ENCODE peak calls at places on chromosomes 12 and 14, in eight cellular contexts. O is astrocyte of the cerebellum, A is BJ, P is IMR-90, K is GM12865, V is ovary, C is GM23338, E is A673. L is an unnamed sample.

GRCh38 chr14:104222396-104223036 is 84.1 kb downstream of the KIF26A start:
- DNase-seq in A (no peak), V (no peak), C (no peak), O (no peak), P (no peak), E (no peak), K (no peak), L (no peak)

GRCh38 chr14:105495101-105495989 is 4.3 kb downstream of the TEDC1 start:
- DNase-seq in O (no peak), A (no peak), C (no peak), E (no peak), K (peak), P (no peak), V (no peak), L (no peak)

GRCh38 chr14:49920935-49921334 is 28.1 kb downstream of the ARF6 start:
- DNase-seq in A (no peak), V (no peak), P (no peak), K (peak), E (no peak), O (no peak), C (no peak), L (no peak)

GRCh38 chr14:92122351-92122677 is 545 bp downstream of the CPSF2 start:
- DNase-seq in V (no peak), E (peak), O (no peak), C (peak), A (no peak), P (peak), K (peak), L (no peak)

GRCh38 chr14:67411375-67411774 is 590 bp downstream of the PLEK2 start:
- DNase-seq in E (no peak), O (no peak), K (no peak), A (no peak), V (no peak), P (no peak), C (no peak), L (no peak)

GRCh38 chr12:11174022-11174421 is 3.0 kb downstream of the SMIM10L1 start:
- DNase-seq in A (no peak), V (no peak), P (peak), K (no peak), E (peak), C (no peak), O (no peak), L (no peak)

GRCh38 chr12:132153501-132154340 is 9.5 kb downstream of the NOC4L start:
- DNase-seq in P (peak), E (peak), V (peak), A (no peak), O (peak), C (peak), K (peak), L (no peak)

GRCh38 chr14:76647699-76648298 is 113.5 kb upstream of the VASH1 start:
- DNase-seq in O (peak), K (peak), V (no peak), P (peak), A (no peak), C (peak), E (peak), L (peak)

GRCh38 chr12:3119745-3120660 is 42.8 kb downstream of the TSPAN9 start:
- DNase-seq in E (peak), V (no peak), C (no peak), K (no peak), A (peak), O (peak), P (peak), L (peak)

GRCh38 chr14:75132374-75133086 is 5.7 kb upstream of the NEK9 start:
- DNase-seq in E (peak), P (peak), K (peak), V (no peak), A (no peak), C (peak), O (peak), L (no peak)

GRCh38 chr14:52840916-52841315 is 49.5 kb upstream of the GNPNAT1 start:
- DNase-seq in E (peak), V (no peak), O (no peak), C (no peak), P (peak), A (no peak), K (no peak), L (no peak)

GRCh38 chr12:9391751-9392240 is 183.6 kb upstream of the PZP start:
- DNase-seq in A (no peak), V (no peak), P (no peak), K (no peak), E (no peak), O (no peak), C (no peak), L (no peak)

GRCh38 chr14:61296707-61297502 is 15.8 kb upstream of the TMEM30B start:
- DNase-seq in V (no peak), O (peak), A (no peak), C (peak), P (peak), K (peak), E (peak), L (no peak)

GRCh38 chr14:99649219-99649618 is 4.3 kb downstream of the HHIPL1 start:
- DNase-seq in O (peak), E (no peak), C (no peak), P (peak), V (no peak), A (no peak), K (no peak), L (no peak)

GRCh38 chr14:44405350-44405619 is 101.8 kb downstream of the FSCB start:
- DNase-seq in V (no peak), E (no peak), C (no peak), O (no peak), A (no peak), P (no peak), K (no peak), L (no peak)

GRCh38 chr12:2507811-2508210 is 287.0 kb upstream of the FKBP4 start:
- DNase-seq in K (no peak), C (peak), O (no peak), A (no peak), P (no peak), E (peak), V (no peak), L (no peak)

GRCh38 chr14:104715416-104715815 is 8.6 kb upstream of the ADSS1 start:
- DNase-seq in E (no peak), K (no peak), V (no peak), P (no peak), A (no peak), C (no peak), O (no peak), L (no peak)

GRCh38 chr12:14779834-14780233 is 23.4 kb downstream of the WBP11 start:
- DNase-seq in V (no peak), K (no peak), O (no peak), P (no peak), E (no peak), A (no peak), C (no peak), L (no peak)

GRCh38 chr14:73713206-73713803 is 879 bp downstream of the PNMA1 start:
- DNase-seq in P (no peak), C (no peak), O (no peak), A (no peak), V (peak), E (no peak), K (no peak), L (no peak)

GRCh38 chr14:41146391-41146790 is 460.3 kb upstream of the LRFN5 start:
- DNase-seq in C (peak), V (no peak), P (no peak), A (no peak), O (no peak), E (no peak), K (no peak), L (no peak)

GRCh38 chr12:54075974-54076373 is 22.3 kb downstream of the HOXC4 start:
- DNase-seq in A (no peak), P (no peak), K (no peak), O (no peak), C (peak), V (no peak), E (no peak), L (no peak)

GRCh38 chr12:120902846-120903381 is 1.2 kb downstream of the SPPL3 start:
- DNase-seq in V (no peak), K (no peak), P (no peak), E (no peak), A (no peak), C (no peak), O (no peak), L (no peak)

GRCh38 chr12:24754690-24755638 is 193.9 kb downstream of the BCAT1 start:
- DNase-seq in C (no peak), P (peak), A (peak), K (no peak), O (peak), E (no peak), V (no peak), L (peak)

GRCh38 chr12:120955232-120955631 is 23.1 kb upstream of the HNF1A start:
- DNase-seq in V (no peak), O (no peak), A (no peak), K (no peak), C (peak), E (no peak), P (no peak), L (no peak)

GRCh38 chr12:25788707-25789106 is 169.8 kb upstream of the RASSF8 start:
- DNase-seq in C (no peak), P (no peak), A (no peak), V (no peak), E (no peak), K (no peak), O (no peak), L (no peak)

GRCh38 chr12:53543539-53543938 is 36.3 kb upstream of the NPFF start:
- DNase-seq in V (peak), E (peak), K (peak), C (peak), P (peak), O (peak), A (no peak), L (peak)

GRCh38 chr12:72271401-72271740 is 799 bp upstream of the TRHDE start:
- DNase-seq in C (peak), V (peak), P (peak), A (no peak), K (no peak), E (peak), O (peak), L (no peak)

GRCh38 chr12:123105427-123105826 is 45.5 kb downstream of the PITPNM2 start:
- DNase-seq in V (no peak), A (no peak), P (no peak), K (no peak), E (no peak), C (peak), O (no peak), L (no peak)

GRCh38 chr12:49066120-49066519 is 3.7 kb downstream of the RHEBL1 start:
- DNase-seq in C (no peak), O (no peak), E (no peak), P (no peak), A (no peak), K (no peak), V (no peak), L (no peak)

GRCh38 chr12:49068879-49069506 is 786 bp downstream of the RHEBL1 start:
- DNase-seq in V (no peak), K (no peak), E (no peak), O (no peak), C (no peak), P (no peak), A (no peak), L (no peak)

GRCh38 chr12:49070971-49071370 is 1.2 kb upstream of the RHEBL1 start:
- DNase-seq in E (no peak), A (no peak), V (no peak), P (no peak), O (no peak), C (no peak), K (no peak), L (no peak)

GRCh38 chr12:49064767-49065152 is 4.2 kb upstream of the KMT2D start:
- DNase-seq in O (no peak), E (no peak), K (no peak), V (no peak), P (no peak), C (no peak), A (no peak), L (no peak)

GRCh38 chr12:49069507-49070346 is at the start of gene RHEBL1:
- DNase-seq in C (peak), O (peak), K (peak), A (peak), V (peak), P (peak), E (peak), L (peak)
- TF ChIP-seq CTCF in C (peak), O (no peak), K (peak), A (peak), V (no peak), P (peak), E (peak), L (peak)

GRCh38 chr12:124599074-124599999 is 31.9 kb upstream of the NCOR2 start:
- DNase-seq in K (no peak), V (no peak), A (no peak), O (peak), C (no peak), P (peak), E (no peak), L (no peak)
- TF ChIP-seq CTCF in K (no peak), V (no peak), A (peak), O (no peak), C (no peak), P (no peak), E (no peak), L (no peak)

GRCh38 chr12:130280226-130280625 is 57.5 kb upstream of the PIWIL1 start:
- DNase-seq in A (no peak), E (no peak), P (no peak), K (no peak), V (no peak), O (no peak), C (no peak), L (no peak)
- TF ChIP-seq CTCF in A (no peak), E (no peak), P (no peak), K (no peak), V (no peak), O (no peak), C (no peak), L (no peak)

GRCh38 chr12:95851609-95852008 is 7.1 kb upstream of the SNRPF start:
- DNase-seq in P (no peak), C (no peak), A (no peak), V (no peak), E (no peak), K (no peak), O (no peak), L (no peak)

GRCh38 chr12:95852133-95852532 is 6.6 kb upstream of the SNRPF start:
- DNase-seq in O (no peak), V (no peak), P (no peak), E (no peak), C (no peak), A (no peak), K (no peak), L (no peak)

DNA sequence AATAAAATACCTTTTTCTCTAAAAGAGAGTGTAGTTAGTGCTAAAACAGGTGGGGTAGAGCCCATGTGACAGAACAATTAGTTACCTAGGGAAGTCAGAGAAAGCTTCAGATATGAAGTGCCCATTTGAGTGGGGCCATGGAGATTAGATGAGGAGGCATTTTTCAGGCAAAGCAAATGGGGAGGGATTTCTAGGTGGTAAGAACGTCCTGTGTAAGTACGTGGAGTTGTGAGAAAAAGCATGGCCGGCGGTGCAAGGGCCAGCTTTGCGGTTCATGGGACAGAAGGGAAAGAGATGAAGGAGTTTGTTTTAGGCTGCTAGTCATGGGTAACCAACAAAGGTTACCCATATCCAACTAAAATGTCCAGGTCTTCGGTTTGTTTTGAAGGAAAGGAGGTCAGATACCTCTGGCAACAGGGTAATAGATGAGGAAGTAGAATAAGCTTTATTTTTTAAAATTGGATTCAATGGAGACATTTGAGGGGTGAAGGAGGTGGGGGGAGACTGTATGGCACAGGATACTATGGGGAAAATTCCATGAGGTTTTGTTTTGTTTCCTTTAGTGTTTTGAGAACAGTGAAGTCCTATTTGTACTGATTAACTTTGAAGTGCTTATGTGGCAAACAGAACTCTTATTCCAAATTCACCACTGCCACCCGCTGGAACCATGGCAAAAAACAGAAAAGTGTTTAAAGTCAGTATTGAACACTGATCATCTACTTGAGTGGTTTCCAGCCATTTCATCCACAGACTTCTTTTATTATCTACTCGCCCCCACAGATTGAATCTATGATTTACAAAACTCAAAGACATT is 10.0 kb upstream of the SNRPF start:
- DNase-seq in C (peak), V (no peak), P (peak), A (no peak), E (peak), O (no peak), K (no peak), L (no peak)
- TF ChIP-seq CTCF in C (peak), V (no peak), P (peak), A (peak), E (peak), O (peak), K (no peak), L (peak)

GRCh38 chr12:28130234-28130624 is 60.0 kb upstream of the CCDC91 start:
- DNase-seq in V (no peak), P (no peak), C (no peak), K (no peak), O (no peak), E (no peak), A (no peak), L (no peak)

GRCh38 chr12:28130625-28131598 is 59.3 kb upstream of the CCDC91 start:
- DNase-seq in K (no peak), P (peak), V (peak), O (peak), E (peak), C (no peak), A (peak), L (no peak)

GRCh38 chr12:28129031-28129430 is 61.2 kb upstream of the CCDC91 start:
- DNase-seq in A (no peak), O (no peak), C (no peak), K (no peak), V (no peak), P (no peak), E (no peak), L (no peak)

GRCh38 chr12:28135801-28136439 is 54.3 kb upstream of the CCDC91 start:
- DNase-seq in O (no peak), A (no peak), P (no peak), E (no peak), K (no peak), V (no peak), C (no peak), L (no peak)

GRCh38 chr12:28132398-28132797 is 57.9 kb upstream of the CCDC91 start:
- DNase-seq in O (no peak), C (no peak), P (no peak), K (no peak), A (no peak), E (no peak), V (no peak), L (no peak)
- TF ChIP-seq CTCF in O (no peak), C (no peak), P (no peak), K (no peak), A (no peak), E (no peak), V (no peak), L (no peak)

L was measured in AG09319.